ENCODE peak calls at places on chromosomes 16 and 17, in ten cellular contexts. E is lung; R is transverse colon; H is testis; Y is IMR-90; N is heart left ventricle; B is pancreas; P is A673; F is CD8-positive, alpha-beta T cell; T is GM23338. I is an unnamed sample.

GRCh38 chr17:59668816-59669215 is 38.4 kb downstream of the PTRH2 start:
- DNase-seq in E (no peak), R (no peak), H (no peak), Y (peak; percentile 97), N (no peak), B (no peak), P (peak; percentile 14), F (no peak), T (no peak), I (peak; percentile 44)

GRCh38 chr16:58885528-58886170 is 151.5 kb upstream of the GOT2 start:
- DNase-seq in E (no peak), R (no peak), H (no peak), Y (no peak), N (no peak), B (no peak), P (no peak), F (no peak), T (no peak), I (no peak)

GRCh38 chr16:70664325-70665112 is 18.2 kb downstream of the IL34 start:
- DNase-seq in E (no peak), R (no peak), H (no peak), Y (no peak), N (no peak), B (no peak), P (no peak), F (no peak), T (peak; percentile 50), I (no peak)

GRCh38 chr17:82235775-82236141 is 6.9 kb downstream of the SLC16A3 start:
- DNase-seq in E (no peak), R (peak; percentile 36), H (peak; percentile 74), Y (no peak), N (peak; percentile 64), B (no peak), P (no peak), F (no peak), T (no peak), I (no peak)

GRCh38 chr17:47324224-47325020 is 667 bp downstream of the EFCAB13 start:
- DNase-seq in E (no peak), R (peak; percentile 68), H (peak; percentile 73), Y (peak; percentile 48), N (peak; percentile 67), B (peak; percentile 41), P (no peak), F (peak; percentile 66), T (peak; percentile 79), I (no peak)

GRCh38 chr16:1183235-1183907 is 30.5 kb downstream of the CACNA1H start:
- DNase-seq in E (no peak), R (peak; percentile 53), H (peak; percentile 50), Y (peak; percentile 63), N (no peak), B (peak; percentile 23), P (peak; percentile 72), F (no peak), T (no peak), I (peak; percentile 24)

GRCh38 chr16:65222049-65222448 is 100.2 kb upstream of the CDH11 start:
- DNase-seq in E (no peak), R (no peak), H (no peak), Y (no peak), N (no peak), B (no peak), P (no peak), F (no peak), T (no peak), I (no peak)

GRCh38 chr16:74568961-74569631 is 37.8 kb downstream of the GLG1 start:
- DNase-seq in E (no peak), R (no peak), H (no peak), Y (peak; percentile 63), N (no peak), B (no peak), P (no peak), F (no peak), T (no peak), I (peak; percentile 30)

GRCh38 chr16:86325895-86326294 is 184.4 kb upstream of the FOXF1 start:
- DNase-seq in E (no peak), R (no peak), H (no peak), Y (no peak), N (no peak), B (no peak), P (no peak), F (no peak), T (no peak), I (no peak)

GRCh38 chr16:50038756-50039529 is 13.9 kb downstream of the CNEP1R1 start:
- DNase-seq in E (peak; percentile 65), R (peak; percentile 60), H (peak; percentile 61), Y (no peak), N (no peak), B (no peak), P (peak; percentile 20), F (no peak), T (peak; percentile 46), I (no peak)

GRCh38 chr16:48507886-48508285 is 102.1 kb downstream of the N4BP1 start:
- DNase-seq in E (no peak), R (no peak), H (no peak), Y (no peak), N (no peak), B (no peak), P (no peak), F (no peak), T (no peak), I (no peak)

GRCh38 chr16:50288920-50289319 is 22.6 kb downstream of the ADCY7 start:
- DNase-seq in E (no peak), R (no peak), H (no peak), Y (no peak), N (no peak), B (no peak), P (no peak), F (no peak), T (no peak), I (no peak)

GRCh38 chr17:62109378-62109902 is 44.4 kb upstream of the MED13 start:
- DNase-seq in E (peak; percentile 59), R (peak; percentile 78), H (peak; percentile 62), Y (peak; percentile 60), N (no peak), B (peak; percentile 82), P (peak; percentile 86), F (peak; percentile 53), T (peak; percentile 93), I (peak; percentile 75)

GRCh38 chr16:70685061-70685937 is 554 bp downstream of the MTSS2 start:
- DNase-seq in E (no peak), R (no peak), H (no peak), Y (no peak), N (peak; percentile 63), B (peak; percentile 37), P (peak; percentile 42), F (no peak), T (no peak), I (no peak)

GRCh38 chr17:40309031-40309937 is at the start of gene RARA:
- DNase-seq in E (peak; percentile 62), R (peak; percentile 74), H (peak; percentile 93), Y (no peak), N (no peak), B (peak; percentile 48), P (no peak), F (no peak), T (peak; percentile 95), I (no peak)

GRCh38 chr16:57648125-57648524 is 19.7 kb downstream of the ADGRG1 start:
- DNase-seq in E (no peak), R (no peak), H (no peak), Y (no peak), N (no peak), B (no peak), P (no peak), F (no peak), T (no peak), I (no peak)

GRCh38 chr16:67339453-67339852 is 12.8 kb downstream of the LRRC36 start:
- DNase-seq in E (no peak), R (no peak), H (no peak), Y (peak; percentile 60), N (no peak), B (no peak), P (no peak), F (no peak), T (peak; percentile 21), I (no peak)
- TF ChIP-seq CTCF in E (no peak), R (no peak), H (no peak), Y (peak; percentile 52), N (no peak), B (no peak), P (peak; percentile 26), F (no peak), T (peak; percentile 27), I (no peak)

GRCh38 chr17:73281926-73282325 is 20.2 kb upstream of the CPSF4L start:
- DNase-seq in E (no peak), R (no peak), H (no peak), Y (no peak), N (no peak), B (no peak), P (no peak), F (no peak), T (no peak), I (no peak)
- H3K27ac ChIP-seq in E (no peak overlapping the region), R (no peak overlapping the region), H (no peak overlapping the region), Y (no peak overlapping the region), N (no peak overlapping the region), B (no peak overlapping the region), P (no peak overlapping the region), F (no peak overlapping the region), T (no peak overlapping the region), I (peak overlapping the region; percentile 39)

DNA sequence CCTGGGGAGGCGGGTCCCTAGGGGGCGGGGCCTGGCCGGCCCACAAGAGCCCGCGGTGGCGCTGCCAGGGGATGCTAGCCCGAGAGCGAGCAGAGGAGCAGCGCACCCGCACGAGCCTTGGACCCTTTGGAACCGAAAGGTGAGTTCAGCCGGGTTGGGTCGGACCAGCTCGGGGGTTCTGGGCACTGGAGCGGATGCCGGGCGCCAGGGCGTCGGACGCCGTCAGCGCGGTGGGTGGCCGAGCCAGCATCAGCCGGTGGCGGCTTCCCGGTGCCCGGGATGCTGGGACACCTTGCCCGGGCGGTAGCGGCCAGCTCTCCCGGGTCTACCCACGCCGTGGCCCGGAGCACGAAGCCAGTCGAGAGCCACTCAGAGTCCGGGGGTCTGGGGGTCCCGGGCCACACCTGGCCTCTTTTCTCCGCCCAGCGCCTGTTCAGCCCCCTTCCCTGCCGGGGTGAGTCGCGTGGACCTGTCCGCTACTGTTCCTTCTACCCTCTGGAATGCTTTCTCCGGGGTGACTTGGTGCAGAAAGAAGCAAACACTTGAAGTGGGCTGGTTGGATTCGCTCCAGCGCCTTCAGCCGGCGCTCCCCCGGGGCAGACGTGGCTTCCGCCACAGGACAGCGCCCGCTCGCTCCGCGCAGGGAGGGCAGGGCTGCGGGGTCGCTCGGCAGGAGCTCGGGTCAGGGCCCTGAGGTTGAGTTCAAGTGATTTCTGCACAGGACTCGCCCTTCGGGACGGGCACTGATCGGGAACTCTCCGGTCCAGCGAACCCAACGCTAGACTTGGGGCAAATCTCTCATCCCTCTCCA is at the start of gene SCNN1G:
- DNase-seq in E (peak; percentile 67), R (peak; percentile 45), H (no peak), Y (no peak), N (peak; percentile 64), B (no peak), P (peak; percentile 36), F (no peak), T (peak; percentile 52), I (peak; percentile 10)
- TF ChIP-seq CTCF in E (no peak), R (peak; percentile 41), H (no peak), Y (no peak), N (peak; percentile 59), B (peak; percentile 48), P (no peak), F (peak; percentile 13), T (no peak), I (peak; percentile 77)

DNA sequence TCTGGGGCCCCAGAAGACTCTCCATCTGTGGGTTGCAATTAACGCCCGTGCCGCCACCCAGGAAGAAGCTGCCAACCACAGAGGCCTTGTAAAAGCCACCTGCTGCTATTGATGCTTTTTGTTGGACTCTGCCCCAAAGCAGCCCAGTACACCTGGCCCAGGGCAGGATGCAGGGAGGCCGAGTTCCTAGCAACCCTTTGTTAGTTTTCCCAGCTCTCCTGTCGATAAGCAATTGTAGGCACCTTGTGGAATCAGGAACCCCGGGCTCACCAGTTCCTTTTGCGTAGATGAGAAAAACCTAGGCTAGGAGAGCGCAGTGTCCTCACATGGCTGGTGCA is 103.3 kb downstream of the ABCC6 start:
- DNase-seq in E (no peak), R (peak; percentile 36), H (no peak), Y (no peak), N (no peak), B (no peak), P (no peak), F (no peak), T (no peak), I (no peak)
- H3K27ac ChIP-seq in E (peak overlapping the region; percentile 16), R (peak overlapping the region; percentile 57), H (no peak overlapping the region), Y (no peak overlapping the region), N (peak overlapping the region; percentile 37), B (no peak overlapping the region), P (no peak overlapping the region), F (no peak overlapping the region), T (no peak overlapping the region), I (peak overlapping the region; percentile 49)